ENCODE peak calls at places on chromosomes 2 and 18, in eight cellular contexts. K is BJ, Y is IMR-90, N is GM12864, R is GM12865, W is K562, I is fibroblast of the aortic adventitia, S is nephron progenitor cell. P is an unnamed sample.

GRCh38 chr2:54081574-54081973 is 33.8 kb upstream of the ACYP2 start:
- DNase-seq in K (no peak), Y (peak; percentile 57), N (peak; percentile 79), R (peak; percentile 92), W (peak; percentile 43), I (no peak), S (no peak), P (no peak)

GRCh38 chr2:138433995-138434991 is 67.3 kb upstream of the SPOPL start:
- DNase-seq in K (no peak), Y (peak; percentile 23), N (no peak), R (no peak), W (peak; percentile 26), I (no peak), S (no peak), P (no peak)

GRCh38 chr2:149001496-149001895 is 37.0 kb upstream of the LYPD6B start:
- DNase-seq in K (no peak), Y (no peak), N (no peak), R (no peak), W (no peak), I (no peak), S (no peak), P (no peak)

GRCh38 chr2:108625186-108625827 is 91.0 kb downstream of the LIMS1 start:
- DNase-seq in K (no peak), Y (no peak), N (no peak), R (no peak), W (no peak), I (no peak), S (no peak), P (no peak)

GRCh38 chr2:150643106-150643730 is 155.8 kb upstream of the RND3 start:
- DNase-seq in K (no peak), Y (peak; percentile 21), N (no peak), R (no peak), W (no peak), I (no peak), S (no peak), P (no peak)

GRCh38 chr2:2719015-2719414 is 387.9 kb upstream of the MYT1L start:
- DNase-seq in K (no peak), Y (no peak), N (no peak), R (no peak), W (no peak), I (no peak), S (peak; percentile 44), P (no peak)

GRCh38 chr2:127453392-127454171 is 35.4 kb downstream of the PROC start:
- DNase-seq in K (no peak), Y (no peak), N (no peak), R (peak; percentile 6), W (peak; percentile 68), I (peak; percentile 8), S (no peak), P (no peak)

GRCh38 chr2:71347517-71347916 is 15.9 kb downstream of the ZNF638 start:
- DNase-seq in K (no peak), Y (peak; percentile 23), N (no peak), R (no peak), W (peak; percentile 30), I (peak; percentile 34), S (peak; percentile 40), P (no peak)

GRCh38 chr18:57737661-57738060 is 65.5 kb downstream of the ATP8B1 start:
- DNase-seq in K (peak; percentile 89), Y (peak; percentile 99), N (no peak), R (no peak), W (no peak), I (peak; percentile 97), S (no peak), P (no peak)

GRCh38 chr2:147045113-147045512 is 799.7 kb upstream of the ACVR2A start:
- DNase-seq in K (no peak), Y (peak; percentile 22), N (peak; percentile 8), R (peak; percentile 67), W (no peak), I (peak; percentile 86), S (peak; percentile 66), P (peak; percentile 68)

GRCh38 chr2:95389256-95390119 is 13.0 kb upstream of the FAHD2A start:
- DNase-seq in K (no peak), Y (peak; percentile 49), N (no peak), R (peak; percentile 57), W (peak; percentile 82), I (peak; percentile 67), S (peak; percentile 77), P (peak; percentile 73)

GRCh38 chr2:29114841-29115609 is at the start of gene CLIP4:
- DNase-seq in K (no peak), Y (peak; percentile 51), N (no peak), R (peak; percentile 70), W (peak; percentile 15), I (peak; percentile 68), S (peak; percentile 74), P (peak; percentile 23)

GRCh38 chr2:103161456-103162289 is 399.8 kb downstream of the TMEM182 start:
- DNase-seq in K (no peak), Y (peak; percentile 30), N (peak; percentile 0), R (peak; percentile 50), W (peak; percentile 59), I (peak; percentile 43), S (peak; percentile 42), P (peak; percentile 40)

GRCh38 chr2:75290600-75291140 is 91.3 kb upstream of the TACR1 start:
- DNase-seq in K (no peak), Y (peak; percentile 45), N (no peak), R (no peak), W (no peak), I (peak; percentile 54), S (peak; percentile 12), P (no peak)

GRCh38 chr2:72914226-72915075 is 2.9 kb upstream of the EMX1 start:
- DNase-seq in K (no peak), Y (no peak), N (no peak), R (no peak), W (no peak), I (no peak), S (peak; percentile 24), P (no peak)

GRCh38 chr2:144519934-144520717 is at the start of gene ZEB2:
- DNase-seq in K (peak; percentile 44), Y (peak; percentile 84), N (no peak), R (peak; percentile 11), W (peak; percentile 56), I (peak; percentile 95), S (peak; percentile 55), P (peak; percentile 59)
- TF ChIP-seq CTCF in K (peak; percentile 75), Y (peak; percentile 69), N (peak; percentile 24), R (peak; percentile 20), W (peak; percentile 79), I (peak; percentile 86), S (peak; percentile 23), P (peak; percentile 61)

DNA sequence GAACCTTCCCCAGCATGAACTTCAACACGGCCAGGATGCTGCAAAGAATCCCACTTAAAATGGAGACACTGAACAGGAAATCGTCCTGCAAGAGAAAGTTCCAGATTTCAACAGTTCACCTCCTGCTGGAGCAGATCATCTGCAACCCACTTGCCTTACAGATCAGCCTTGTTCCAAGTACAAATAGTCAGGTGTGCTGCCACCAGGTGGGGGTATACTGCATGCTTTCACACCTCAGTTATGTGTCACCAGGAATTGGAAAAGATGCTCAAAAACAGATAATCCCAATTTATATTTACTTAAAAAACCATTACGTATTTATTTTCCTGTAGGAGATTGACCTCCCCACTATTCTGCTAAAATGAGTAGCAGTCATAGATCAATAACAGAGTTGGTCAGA is 212.3 kb downstream of the MGAT5 start:
- DNase-seq in K (no peak), Y (no peak), N (peak; percentile 12), R (peak; percentile 57), W (peak; percentile 41), I (peak; percentile 11), S (no peak), P (no peak)
- TF ChIP-seq CTCF in K (no peak), Y (peak; percentile 9), N (peak; percentile 43), R (peak; percentile 38), W (no peak), I (peak; percentile 16), S (peak; percentile 26), P (peak; percentile 61)

DNA sequence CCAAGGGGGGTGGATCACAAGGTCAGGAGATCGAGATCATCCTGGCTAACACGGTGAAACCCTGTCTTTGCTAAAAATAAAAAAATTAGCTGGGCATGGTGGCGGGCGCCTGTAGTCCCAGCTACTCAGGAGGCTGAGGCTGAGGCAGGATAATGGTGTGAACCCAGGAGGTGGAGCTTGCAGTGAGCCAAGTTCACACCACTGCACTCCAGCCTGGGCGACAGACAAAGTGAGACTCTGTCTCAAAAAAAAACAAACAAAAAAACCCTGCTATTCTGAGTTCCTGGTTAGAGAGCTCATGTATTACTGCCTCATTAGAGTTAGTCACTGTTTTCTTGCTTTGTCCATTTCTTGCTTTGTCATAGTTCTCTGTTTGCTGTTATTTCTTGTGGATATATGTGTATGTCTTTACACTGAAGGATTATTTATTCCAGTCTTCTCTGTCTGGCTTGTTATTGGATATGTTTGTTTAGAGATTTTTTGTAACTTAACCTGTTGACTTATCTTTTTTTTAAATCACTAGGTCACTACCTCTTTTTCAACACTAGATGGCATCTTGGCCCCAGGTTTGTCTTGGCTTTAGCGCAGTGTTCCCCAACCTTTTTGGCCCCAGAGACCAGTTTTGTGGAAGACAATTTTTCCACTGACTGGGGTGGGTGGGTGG is 17.0 kb downstream of the TTLL4 start:
- DNase-seq in K (no peak), Y (peak; percentile 34), N (no peak), R (peak; percentile 45), W (no peak), I (peak; percentile 38), S (no peak), P (no peak)
- TF ChIP-seq CTCF in K (peak; percentile 31), Y (peak; percentile 59), N (peak; percentile 48), R (peak; percentile 37), W (peak; percentile 25), I (peak; percentile 51), S (no peak), P (peak; percentile 57)

GRCh38 chr2:219270055-219270372 is 9.2 kb upstream of the DNAJB2 start:
- DNase-seq in K (no peak), Y (no peak), N (no peak), R (no peak), W (no peak), I (no peak), S (no peak), P (no peak)
- TF ChIP-seq CTCF in K (no peak), Y (no peak), N (no peak), R (no peak), W (no peak), I (no peak), S (no peak), P (no peak)

GRCh38 chr2:9570182-9571060 is 14.8 kb upstream of the ADAM17 start:
- DNase-seq in K (no peak), Y (no peak), N (no peak), R (no peak), W (no peak), I (peak; percentile 67), S (no peak), P (no peak)
- TF ChIP-seq CTCF in K (peak; percentile 14), Y (peak; percentile 5), N (peak; percentile 12), R (no peak), W (no peak), I (peak; percentile 36), S (no peak), P (no peak)

P was measured in neural crest cell.